ENCODE peak calls at places on chromosomes 3 and 15, in four cellular contexts. T is pancreas; K is activated CD8-positive, alpha-beta T cell treated with anti-CD3 and anti-CD28 coated beads, Interleukin-2, amount 10 ng/mL, durations not matched to agents 7 days and 5 days; I is GM04504. M is an unnamed sample.
A peak's percentile ranks its signal among the peaks of the same experiment; 100 is the strongest.

GRCh38 chr15:62059108-62059817 is 984 bp downstream of the VPS13C start:
- DNase-seq in K (no peak), T (no peak), I (no peak), M (no peak)

GRCh38 chr15:92808611-92809063 is 91.5 kb upstream of the CHD2 start:
- DNase-seq in I (no peak), K (no peak), T (peak; percentile 82), M (no peak)

GRCh38 chr3:159835126-159835525 is 153.5 kb upstream of the IL12A start:
- DNase-seq in T (no peak), K (no peak), I (no peak), M (no peak)

GRCh38 chr3:178300441-178300959 is 235.7 kb upstream of the KCNMB2 start:
- DNase-seq in K (no peak), T (no peak), I (no peak), M (no peak)

GRCh38 chr15:61393949-61394348 is 164.8 kb upstream of the RORA start:
- DNase-seq in I (no peak), K (no peak), T (no peak), M (no peak)

GRCh38 chr3:53072653-53073552 is 27.0 kb upstream of the SFMBT1 start:
- DNase-seq in K (peak; percentile 94), I (peak; percentile 39), T (peak; percentile 91), M (no peak)

GRCh38 chr3:177860236-177860635 is 663.0 kb upstream of the TBL1XR1 start:
- DNase-seq in T (no peak), I (no peak), K (no peak), M (no peak)

GRCh38 chr15:40815042-40815678 is 7.9 kb upstream of the DNAJC17 start:
- DNase-seq in T (peak; percentile 21), K (no peak), I (no peak), M (no peak)

GRCh38 chr3:164208846-164209245 is 869.5 kb downstream of the SI start:
- DNase-seq in K (no peak), I (no peak), T (no peak), M (no peak)

GRCh38 chr15:62564889-62565288 is 399.8 kb upstream of the C2CD4B start:
- DNase-seq in I (no peak), T (no peak), K (no peak), M (no peak)

GRCh38 chr3:90010341-90010740 is 902.9 kb downstream of the EPHA3 start:
- DNase-seq in I (no peak), T (no peak), K (no peak), M (peak; percentile 2)

GRCh38 chr15:90648137-90649070 is 68.7 kb upstream of the BLM start:
- DNase-seq in T (no peak), I (no peak), K (peak; percentile 89), M (no peak)

GRCh38 chr15:57821826-57822225 is 115.3 kb downstream of the POLR2M start:
- DNase-seq in T (no peak), I (no peak), K (no peak), M (no peak)

GRCh38 chr3:37324752-37325407 is 150.5 kb upstream of the LRRFIP2 start:
- DNase-seq in T (no peak), K (no peak), I (no peak), M (no peak)

GRCh38 chr3:134055661-134056060 is 25.9 kb upstream of the SLCO2A1 start:
- DNase-seq in K (no peak), T (no peak), I (no peak), M (no peak)

GRCh38 chr3:151827816-151828215 is 13.9 kb downstream of the AADAC start:
- DNase-seq in T (no peak), I (no peak), K (no peak), M (no peak)

GRCh38 chr15:77530576-77530975 is 102.1 kb downstream of the LINGO1 start:
- DNase-seq in K (no peak), I (no peak), T (peak; percentile 12), M (no peak)

GRCh38 chr3:72821170-72821781 is 27.0 kb downstream of the SHQ1 start:
- DNase-seq in I (peak; percentile 80), K (peak; percentile 51), T (no peak), M (no peak)

GRCh38 chr3:184795493-184796198 is 16.3 kb upstream of the VPS8 start:
- DNase-seq in K (no peak), T (no peak), I (no peak), M (no peak)

GRCh38 chr3:9067352-9067975 is 104.2 kb upstream of the RAD18 start:
- DNase-seq in T (no peak), K (peak; percentile 52), I (peak; percentile 36), M (no peak)

GRCh38 chr3:16849240-16849639 is 35.5 kb upstream of the PLCL2 start:
- DNase-seq in I (no peak), T (no peak), K (peak; percentile 80), M (no peak)

GRCh38 chr15:25022233-25022632 is 67.4 kb downstream of the SNRPN start:
- DNase-seq in K (no peak), I (no peak), T (no peak), M (no peak)

GRCh38 chr15:95087253-95087609 is 855.9 kb downstream of the MCTP2 start:
- DNase-seq in I (no peak), T (no peak), K (no peak), M (no peak)

GRCh38 chr3:196440696-196441095 is 8.5 kb upstream of the UBXN7 start:
- DNase-seq in K (no peak), T (no peak), I (no peak), M (no peak)

GRCh38 chr3:58052373-58053273 is 44.4 kb downstream of the FLNB start:
- DNase-seq in K (no peak), T (peak; percentile 68), I (peak; percentile 91), M (peak; percentile 80)

GRCh38 chr15:100918034-100918689 is 995 bp upstream of the LRRK1 start:
- DNase-seq in I (peak; percentile 64), K (peak; percentile 76), T (peak; percentile 93), M (no peak)

M was measured in BJ.